ENCODE peak calls at places on chromosomes 13 and 19, in eight cellular contexts. Y is GM12878, Z is A549, G is GM23338, U is SK-N-SH, F is HepG2, P is K562, X is HCT116. D is an unnamed sample.

GRCh38 chr13:81393686-81394085 is 1052.8 kb upstream of the SPRY2 start:
- DNase-seq in Y (no peak), P (peak; percentile 14), X (no peak), Z (no peak), U (no peak), F (no peak), G (peak; percentile 32), D (no peak)

GRCh38 chr13:93805736-93806135 is 579.1 kb downstream of the GPC6 start:
- DNase-seq in Z (no peak), P (no peak), U (no peak), G (no peak), Y (no peak), F (no peak), X (no peak), D (no peak)

GRCh38 chr13:73940098-73940497 is 194.1 kb downstream of the KLF12 start:
- DNase-seq in X (no peak), Y (no peak), Z (no peak), G (no peak), F (no peak), U (no peak), P (no peak), D (no peak)

GRCh38 chr13:77300176-77301141 is 26.4 kb downstream of the MYCBP2 start:
- DNase-seq in G (peak; percentile 9), Z (peak; percentile 16), P (peak; percentile 15), U (no peak), F (no peak), X (no peak), Y (no peak), D (no peak)

GRCh38 chr19:55711719-55712118 is 26.5 kb downstream of the NLRP9 start:
- DNase-seq in X (no peak), P (no peak), F (no peak), U (no peak), Y (no peak), G (no peak), Z (no peak), D (no peak)

GRCh38 chr19:3790941-3791340 is 4.8 kb upstream of the MATK start:
- DNase-seq in Z (no peak), G (no peak), X (no peak), Y (no peak), U (no peak), P (no peak), F (no peak), D (no peak)

GRCh38 chr19:6239871-6240676 is 39.7 kb downstream of the MLLT1 start:
- DNase-seq in Z (no peak), U (peak; percentile 82), Y (no peak), P (peak; percentile 27), F (no peak), X (no peak), G (peak; percentile 34), D (no peak)

GRCh38 chr13:105213512-105213911 is 1322.0 kb downstream of the EFNB2 start:
- DNase-seq in Z (no peak), U (no peak), P (no peak), G (peak; percentile 38), Y (no peak), X (no peak), F (no peak), D (no peak)

GRCh38 chr13:41370736-41371135 is 59.7 kb downstream of the NAA16 start:
- DNase-seq in F (no peak), Z (no peak), G (no peak), Y (no peak), P (no peak), U (no peak), X (no peak), D (no peak)

GRCh38 chr19:4157164-4157563 is 3.7 kb downstream of the CREB3L3 start:
- DNase-seq in Y (no peak), F (no peak), G (no peak), Z (no peak), X (no peak), P (no peak), U (peak; percentile 9), D (no peak)

GRCh38 chr19:17348700-17349099 is 11.3 kb downstream of the GTPBP3 start:
- DNase-seq in P (no peak), G (peak; percentile 77), F (peak; percentile 42), U (peak; percentile 86), Z (peak; percentile 62), X (no peak), Y (no peak), D (no peak)

GRCh38 chr13:59743195-59743594 is 420.5 kb downstream of the DIAPH3 start:
- DNase-seq in G (peak; percentile 5), F (no peak), Y (no peak), P (peak; percentile 50), U (no peak), X (no peak), Z (no peak), D (no peak)

GRCh38 chr13:49457221-49457620 is 13.1 kb downstream of the SETDB2 start:
- DNase-seq in P (no peak), Y (no peak), X (no peak), Z (no peak), G (no peak), F (no peak), U (no peak), D (no peak)

GRCh38 chr13:49455016-49455398 is 10.9 kb downstream of the SETDB2 start:
- DNase-seq in F (no peak), G (no peak), Z (no peak), Y (no peak), P (no peak), X (no peak), U (no peak), D (no peak)

GRCh38 chr13:49454388-49455015 is 10.4 kb downstream of the SETDB2 start:
- DNase-seq in P (no peak), F (no peak), G (peak; percentile 6), Y (no peak), Z (no peak), X (no peak), U (no peak), D (no peak)

GRCh38 chr13:49456156-49456555 is 12.1 kb downstream of the SETDB2 start:
- DNase-seq in X (no peak), G (no peak), Y (no peak), F (no peak), U (no peak), P (no peak), Z (no peak), D (no peak)

DNA sequence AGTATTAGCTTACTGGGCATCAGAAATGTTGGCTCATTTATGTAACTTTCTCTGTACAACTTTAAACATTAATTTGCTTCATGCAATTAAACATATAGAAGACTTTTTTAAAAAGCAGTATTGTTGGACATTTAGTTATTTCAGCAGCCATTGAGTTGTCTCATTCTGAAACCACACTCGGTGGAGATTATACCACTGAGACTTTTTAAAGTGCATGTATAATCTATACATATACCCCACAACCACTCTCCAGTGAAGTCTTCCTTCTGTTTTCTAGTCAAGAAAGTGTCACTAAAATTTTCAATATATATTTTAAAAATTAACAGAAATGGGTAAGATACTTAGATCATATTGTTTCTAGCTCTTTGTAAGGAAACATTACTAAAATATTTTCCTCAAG is 15.5 kb downstream of the SETDB2 start:
- DNase-seq in F (no peak), Z (no peak), X (no peak), G (no peak), U (no peak), P (no peak), Y (no peak), D (no peak)
- TF ChIP-seq REST in F (no peak), Z (no peak), X (no peak), G (no peak), U (no peak), P (no peak), Y (no peak), D (no peak)

GRCh38 chr19:18427752-18428131 is 8.5 kb downstream of the SSBP4 start:
- DNase-seq in G (no peak), Y (no peak), F (no peak), U (no peak), Z (no peak), P (no peak), X (no peak), D (no peak)
- H3K4me1 ChIP-seq in G (peaks cover 39% of the 10 kb centered on the region), Y (peaks cover 32% of the 10 kb centered on the region), F (no peaks in the 10 kb centered on the region), U (peaks cover 23% of the 10 kb centered on the region), Z (peaks cover 36% of the 10 kb centered on the region), P (peaks cover 100% of the 10 kb centered on the region), X (peaks cover 10% of the 10 kb centered on the region), D (peaks cover 54% of the 10 kb centered on the region)

DNA sequence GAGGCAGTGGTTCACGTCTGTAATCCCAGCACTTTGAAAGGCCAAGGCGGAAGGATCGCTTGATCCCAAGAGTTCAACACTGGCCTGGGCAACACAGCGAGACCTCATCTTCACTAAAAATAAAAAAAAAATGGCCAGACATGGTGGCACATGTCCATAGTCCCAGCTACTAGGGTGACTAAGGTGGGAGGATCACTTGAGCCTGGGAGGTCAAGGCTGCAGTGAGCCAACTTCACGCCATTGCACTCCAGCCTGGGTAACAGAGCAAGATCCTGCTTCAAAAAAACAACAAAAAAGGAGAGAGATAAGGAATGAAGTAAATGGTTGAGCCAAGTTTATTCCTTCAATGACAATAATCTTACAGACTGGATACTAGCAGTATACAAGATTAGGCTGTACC is 21.3 kb downstream of the TBC1D4 start:
- DNase-seq in G (no peak), U (no peak), X (no peak), Y (no peak), P (no peak), F (no peak), Z (no peak), D (no peak)
- TF ChIP-seq REST in G (no peak), U (no peak), X (no peak), Y (no peak), P (no peak), F (no peak), Z (no peak), D (no peak)

DNA sequence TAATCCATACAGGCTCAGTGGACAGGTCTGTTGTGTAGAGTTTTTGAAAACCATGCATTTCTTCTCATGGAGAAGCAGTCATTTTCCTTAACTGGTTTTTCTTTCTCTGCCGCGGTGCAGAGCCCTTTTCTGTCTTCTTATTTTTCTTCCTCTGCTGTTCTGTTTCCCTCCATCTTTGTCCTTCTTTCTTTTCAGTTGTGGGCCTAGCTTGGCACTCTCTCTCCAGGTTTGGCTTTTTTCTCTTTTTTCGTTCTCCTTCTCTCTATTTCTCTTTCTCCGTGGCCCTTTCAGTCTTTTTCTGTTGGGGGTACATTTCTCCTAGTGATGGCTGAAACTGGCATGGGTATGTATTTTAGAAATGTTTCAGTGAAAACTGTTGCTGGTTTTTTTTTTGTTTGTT is 24.1 kb downstream of the NFIX start:
- DNase-seq in Z (no peak), P (no peak), F (no peak), G (no peak), Y (no peak), X (no peak), U (no peak), D (no peak)
- H3K4me1 ChIP-seq in Z (peaks cover 4% of the 10 kb centered on the region), P (peaks cover 58% of the 10 kb centered on the region), F (peaks cover 57% of the 10 kb centered on the region), G (peaks cover 93% of the 10 kb centered on the region), Y (peaks cover 15% of the 10 kb centered on the region), X (no peaks in the 10 kb centered on the region), U (peaks cover 27% of the 10 kb centered on the region), D (peaks cover 57% of the 10 kb centered on the region)

DNA sequence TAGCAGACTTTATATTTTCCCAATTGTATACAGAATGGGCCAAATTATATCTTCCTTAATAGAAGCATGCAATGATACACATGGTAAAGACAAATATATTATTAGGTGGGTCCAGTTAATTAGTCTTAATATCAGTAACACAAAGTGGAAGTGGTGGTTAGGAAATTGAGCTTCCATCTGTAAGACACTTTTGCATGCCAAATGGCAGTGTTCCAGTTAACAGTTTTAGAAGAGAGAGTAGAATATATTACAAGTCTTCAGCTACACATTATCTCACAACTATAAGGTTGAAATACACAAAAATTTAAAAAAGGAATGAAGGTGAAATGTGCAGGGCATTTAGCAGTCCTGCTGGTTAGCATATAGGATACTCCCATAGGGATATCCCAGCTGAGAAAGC is 536.5 kb downstream of the PCDH9 start:
- DNase-seq in Y (no peak), P (no peak), U (no peak), X (no peak), F (no peak), Z (no peak), G (no peak), D (no peak)
- TF ChIP-seq REST in Y (no peak), P (no peak), U (no peak), X (no peak), F (no peak), Z (no peak), G (no peak), D (no peak)

GRCh38 chr13:109158383-109158782 is 529.0 kb downstream of the MYO16 start:
- DNase-seq in F (no peak), G (no peak), Y (no peak), X (no peak), U (no peak), Z (no peak), P (no peak), D (no peak)
- H3K4me1 ChIP-seq in F (no peaks in the 10 kb centered on the region), G (peaks cover 20% of the 10 kb centered on the region), Y (peaks cover 25% of the 10 kb centered on the region), X (peaks cover 38% of the 10 kb centered on the region), U (peaks cover 29% of the 10 kb centered on the region), Z (peaks cover 76% of the 10 kb centered on the region), P (no peaks in the 10 kb centered on the region), D (peaks cover 41% of the 10 kb centered on the region)